ENCODE peak calls at places on chromosome X, in seven cellular contexts. U is RWPE2; K is IMR-90; F is body of pancreas; X is CD8-positive, alpha-beta T cell; B is foreskin fibroblast; R is mucosa of descending colon. P is an unnamed sample.

GRCh38 chrX:102934624-102935023 is 2.4 kb upstream of the RAB40AL start:
- DNase-seq in B (peak), U (no peak), K (peak), X (peak), R (no peak), F (peak), P (peak)

GRCh38 chrX:38871129-38872029 is 70.1 kb downstream of the MID1IP1 start:
- DNase-seq in K (no peak), F (no peak), B (no peak), R (no peak), X (no peak), U (no peak), P (no peak)

GRCh38 chrX:42220722-42221121 is 297.4 kb upstream of the CASK start:
- DNase-seq in X (no peak), R (no peak), F (no peak), K (no peak), B (no peak), U (no peak), P (no peak)

GRCh38 chrX:53319614-53320542 is 38.5 kb upstream of the IQSEC2 start:
- DNase-seq in X (no peak), K (no peak), F (no peak), B (peak), U (no peak), R (no peak), P (no peak)

GRCh38 chrX:68894142-68894512 is 65.3 kb downstream of the EFNB1 start:
- DNase-seq in X (no peak), K (no peak), F (no peak), U (no peak), R (peak), B (no peak), P (no peak)

GRCh38 chrX:41050359-41050758 is 34.9 kb upstream of the USP9X start:
- DNase-seq in R (no peak), K (no peak), X (no peak), F (no peak), B (no peak), U (no peak), P (no peak)

GRCh38 chrX:34197946-34198345 is 65.8 kb upstream of the FAM47A start:
- DNase-seq in X (no peak), U (no peak), K (no peak), R (no peak), B (no peak), F (no peak), P (no peak)

GRCh38 chrX:8027876-8028275 is 100.7 kb upstream of the PNPLA4 start:
- DNase-seq in F (no peak), B (no peak), U (no peak), X (no peak), K (no peak), R (no peak), P (no peak)

GRCh38 chrX:123361371-123361770 is 177.3 kb downstream of the GRIA3 start:
- DNase-seq in R (no peak), F (no peak), U (no peak), K (no peak), B (no peak), X (no peak), P (no peak)

GRCh38 chrX:35841872-35842271 is 43.7 kb downstream of the MAGEB16 start:
- DNase-seq in F (no peak), X (no peak), K (no peak), R (no peak), B (no peak), U (no peak), P (no peak)

GRCh38 chrX:28278236-28278635 is 297.0 kb upstream of the DCAF8L1 start:
- DNase-seq in B (no peak), X (no peak), R (no peak), K (no peak), F (no peak), U (no peak), P (no peak)

GRCh38 chrX:108198420-108198819 is 106.8 kb downstream of the ATG4A start:
- DNase-seq in F (peak), B (peak), X (no peak), K (no peak), U (no peak), R (no peak), P (peak)

GRCh38 chrX:72019487-72019886 is 108.8 kb downstream of the NHSL2 start:
- DNase-seq in R (no peak), K (no peak), U (no peak), B (no peak), F (no peak), X (no peak), P (no peak)

GRCh38 chrX:102832661-102833060 is 104.4 kb upstream of the RAB40AL start:
- DNase-seq in K (peak), F (no peak), B (peak), R (no peak), U (no peak), X (no peak), P (peak)

GRCh38 chrX:65574356-65574755 is 39.8 kb upstream of the LAS1L start:
- DNase-seq in U (no peak), B (no peak), R (no peak), K (no peak), F (no peak), X (no peak), P (no peak)

GRCh38 chrX:2502120-2502667 is 1.4 kb upstream of the DHRSX start:
- DNase-seq in R (no peak), F (no peak), X (no peak), B (no peak), K (no peak), U (peak), P (no peak)

GRCh38 chrX:2502668-2503519 is 2.1 kb upstream of the DHRSX start:
- DNase-seq in X (no peak), F (no peak), K (peak), B (peak), R (no peak), U (no peak), P (peak)

GRCh38 chrX:2500681-2501151 is at the start of the genes DHRSX and ZBED1:
- DNase-seq in X (peak), B (peak), K (no peak), R (peak), U (no peak), F (peak), P (peak)

GRCh38 chrX:2500091-2500680 is 590 bp downstream of the DHRSX start:
- DNase-seq in X (no peak), B (peak), K (peak), R (peak), F (peak), U (no peak), P (peak)

GRCh38 chrX:2501246-2502102 is 698 bp upstream of the DHRSX start:
- DNase-seq in F (no peak), U (no peak), R (peak), K (no peak), B (no peak), X (no peak), P (no peak)
- H3K4me3 ChIP-seq in F (no peak), U (no peak), R (no peak), K (peak), B (peak), X (peak), P (peak)

GRCh38 chrX:11672213-11672612 is 6.5 kb upstream of the ARHGAP6 start:
- DNase-seq in F (no peak), X (no peak), K (no peak), U (no peak), B (no peak), R (no peak), P (no peak)

GRCh38 chrX:11683057-11683456 is 17.3 kb upstream of the ARHGAP6 start:
- DNase-seq in K (no peak), R (no peak), B (no peak), X (no peak), U (no peak), F (no peak), P (no peak)

GRCh38 chrX:11678174-11678573 is 12.5 kb upstream of the ARHGAP6 start:
- DNase-seq in R (no peak), U (no peak), B (peak), F (no peak), K (no peak), X (no peak), P (peak)
- TF ChIP-seq CTCF in R (no peak), U (peak), B (peak), F (no peak), K (peak), X (no peak), P (peak)

GRCh38 chrX:9378980-9379696 is 85.7 kb upstream of the TBL1X start:
- DNase-seq in K (peak), R (no peak), U (no peak), F (no peak), B (peak), X (no peak), P (peak)

GRCh38 chrX:9373789-9374188 is 91.1 kb upstream of the TBL1X start:
- DNase-seq in F (no peak), R (no peak), X (no peak), U (no peak), K (no peak), B (no peak), P (no peak)

GRCh38 chrX:9370888-9371287 is 94.0 kb upstream of the TBL1X start:
- DNase-seq in F (peak), U (no peak), X (no peak), B (no peak), R (no peak), K (peak), P (no peak)

GRCh38 chrX:9372866-9373265 is 92.0 kb upstream of the TBL1X start:
- DNase-seq in X (no peak), R (no peak), F (no peak), U (no peak), B (no peak), K (no peak), P (no peak)

DNA sequence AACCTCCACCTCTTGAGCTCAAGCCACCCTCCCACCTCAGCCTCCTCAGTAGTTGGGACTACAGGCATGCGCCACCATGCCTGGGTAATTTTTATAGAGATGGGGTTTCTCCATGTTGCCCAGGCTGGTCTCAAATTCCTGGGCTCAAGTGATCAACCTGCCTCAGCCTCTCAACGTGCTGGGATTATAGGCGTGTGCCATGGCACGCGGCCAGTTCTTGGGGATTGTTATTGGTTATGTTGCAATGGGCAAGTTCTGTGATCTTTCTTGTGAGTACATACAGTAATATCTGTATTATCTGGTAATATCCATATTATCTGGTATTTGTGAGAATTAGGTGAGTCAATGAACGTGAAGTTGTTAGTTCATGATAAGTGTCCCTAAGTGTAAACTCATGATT is 90.3 kb upstream of the TBL1X start:
- DNase-seq in R (peak), K (no peak), F (peak), U (no peak), X (no peak), B (peak), P (peak)
- H3K4me3 ChIP-seq in R (no peak), K (no peak), F (no peak), U (no peak), X (no peak), B (no peak), P (no peak)

DNA sequence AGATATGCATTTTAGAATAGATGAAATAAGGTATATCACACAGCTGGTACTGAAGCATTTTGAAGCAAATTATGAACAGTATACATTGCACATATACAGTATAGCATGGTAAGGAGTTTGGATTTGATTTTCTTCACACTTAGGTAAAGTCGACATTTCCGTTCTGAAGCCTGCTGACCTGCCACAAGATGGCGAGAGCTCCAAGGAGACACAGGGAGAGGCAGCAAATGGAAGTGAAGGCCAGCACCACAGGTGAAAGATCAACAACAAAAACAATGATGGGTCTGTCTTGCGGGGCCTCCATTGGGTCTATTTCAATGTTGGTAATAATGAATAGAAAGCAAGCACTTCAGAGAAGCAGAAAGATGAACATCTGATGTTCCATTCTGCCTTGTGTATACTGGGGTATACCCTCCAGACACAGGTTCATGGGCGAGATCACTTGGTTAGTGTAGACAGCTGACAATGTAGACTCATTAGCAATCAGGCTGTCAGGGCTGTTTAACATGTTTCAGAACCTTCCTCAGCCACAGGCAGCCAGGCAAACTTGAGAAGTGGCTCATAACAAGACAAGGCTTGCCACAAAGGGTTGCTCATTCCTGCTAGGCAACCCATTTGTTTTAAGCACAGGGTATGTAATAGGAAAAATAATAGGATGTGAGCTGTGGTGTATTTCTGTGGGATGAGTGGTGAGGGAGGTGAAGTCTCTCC is 21.4 kb upstream of the NOX1 start:
- DNase-seq in R (peak), F (peak), K (peak), U (no peak), X (no peak), B (peak), P (peak)
- TF ChIP-seq CTCF in R (no peak), F (peak), K (peak), U (peak), X (peak), B (peak), P (peak)

DNA sequence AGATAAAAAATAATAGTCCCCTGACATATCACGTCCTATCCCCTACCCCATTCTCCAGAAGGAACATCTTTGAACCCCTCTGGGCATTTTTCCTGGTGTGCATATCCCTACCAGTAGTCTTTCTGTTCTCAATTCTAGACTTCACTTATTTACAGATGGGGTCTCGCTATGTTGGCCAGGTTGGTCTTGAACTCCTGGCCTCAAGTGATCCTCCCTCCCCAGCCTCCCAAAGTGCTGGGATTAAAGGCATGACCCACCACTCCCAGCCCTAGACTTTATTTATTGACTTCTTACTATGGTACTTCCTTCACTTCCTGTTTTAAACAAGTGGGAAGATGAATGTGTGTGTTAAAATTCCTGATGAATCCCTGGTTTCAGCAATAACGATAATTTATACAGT is 612 bp upstream of the RRAGB start:
- DNase-seq in X (no peak), U (no peak), R (no peak), K (no peak), B (no peak), F (no peak), P (no peak)
- H3K4me3 ChIP-seq in X (peak), U (peak), R (no peak), K (peak), B (peak), F (no peak), P (peak)